ENCODE peak calls at places on chromosomes 13 and 19, in seven cellular contexts. G, U, P, H, D, K and O are unnamed samples.

GRCh38 chr13:33128134-33128533 is 111.9 kb downstream of the KL start:
- DNase-seq in G (no peak), U (no peak), P (no peak), H (no peak), D (no peak), K (no peak), O (no peak)

GRCh38 chr13:50893211-50893852 is 16.3 kb upstream of the RNASEH2B start:
- DNase-seq in G (peak), U (no peak), P (no peak), H (no peak), D (no peak), K (no peak), O (peak)

GRCh38 chr13:98039261-98039660 is 85.8 kb downstream of the IPO5 start:
- DNase-seq in G (no peak), U (no peak), P (no peak), H (no peak), D (no peak), K (no peak), O (no peak)

GRCh38 chr19:5519076-5519475 is 48.7 kb downstream of the TINCR start:
- DNase-seq in G (no peak), U (no peak), P (no peak), H (no peak), D (no peak), K (no peak), O (no peak)

GRCh38 chr19:55616395-55616875 is 7.9 kb downstream of the ZNF784 start:
- DNase-seq in G (no peak), U (no peak), P (no peak), H (no peak), D (no peak), K (no peak), O (no peak)

GRCh38 chr19:44731622-44732021 is 16.9 kb upstream of the BCL3 start:
- DNase-seq in G (no peak), U (no peak), P (no peak), H (no peak), D (no peak), K (no peak), O (no peak)

GRCh38 chr13:35987572-35988513 is 143.3 kb downstream of the DCLK1 start:
- DNase-seq in G (no peak), U (no peak), P (no peak), H (peak), D (no peak), K (no peak), O (no peak)

GRCh38 chr19:11238041-11238440 is 1.4 kb upstream of the ANGPTL8 start:
- DNase-seq in G (no peak), U (no peak), P (no peak), H (no peak), D (no peak), K (no peak), O (no peak)

GRCh38 chr13:45142440-45143345 is 22.4 kb downstream of the GTF2F2 start:
- DNase-seq in G (peak), U (peak), P (peak), H (no peak), D (no peak), K (no peak), O (no peak)

GRCh38 chr13:57636811-57637210 is 5.3 kb downstream of the PCDH17 start:
- DNase-seq in G (no peak), U (no peak), P (no peak), H (no peak), D (no peak), K (no peak), O (no peak)

GRCh38 chr13:79779061-79779460 is 298.1 kb downstream of the NDFIP2 start:
- DNase-seq in G (no peak), U (no peak), P (no peak), H (no peak), D (no peak), K (no peak), O (no peak)

GRCh38 chr19:19946226-19946625 is 45.5 kb downstream of the ZNF93 start:
- DNase-seq in G (no peak), U (no peak), P (no peak), H (no peak), D (no peak), K (no peak), O (no peak)

GRCh38 chr19:55491546-55492360 is 3.5 kb downstream of the SSC5D start:
- DNase-seq in G (no peak), U (no peak), P (no peak), H (no peak), D (no peak), K (no peak), O (no peak)

GRCh38 chr19:29260477-29261317 is 47.7 kb upstream of the UQCRFS1 start:
- DNase-seq in G (peak), U (no peak), P (no peak), H (no peak), D (no peak), K (peak), O (no peak)

GRCh38 chr13:72109863-72110262 is 242.9 kb upstream of the DACH1 start:
- DNase-seq in G (no peak), U (no peak), P (no peak), H (no peak), D (peak), K (no peak), O (no peak)

GRCh38 chr19:13983213-13983889 is 22.8 kb downstream of the RFX1 start:
- DNase-seq in G (no peak), U (no peak), P (no peak), H (peak), D (no peak), K (no peak), O (no peak)

GRCh38 chr19:39498262-39499081 is at the start of gene DLL3:
- DNase-seq in G (peak), U (no peak), P (no peak), H (peak), D (peak), K (no peak), O (no peak)

GRCh38 chr13:113065406-113066141 is 40.0 kb upstream of the F7 start:
- DNase-seq in G (peak), U (no peak), P (no peak), H (no peak), D (no peak), K (no peak), O (no peak)

GRCh38 chr19:50580970-50581636 is 12.9 kb upstream of the LRRC4B start:
- DNase-seq in G (no peak), U (no peak), P (no peak), H (no peak), D (no peak), K (no peak), O (no peak)

GRCh38 chr19:52570005-52570861 is at the start of gene ZNF701:
- DNase-seq in G (peak), U (peak), P (peak), H (peak), D (peak), K (peak), O (peak)

GRCh38 chr13:51584731-51585191 is 499 bp downstream of the WDFY2 start:
- DNase-seq in G (peak), U (peak), P (no peak), H (peak), D (peak), K (peak), O (no peak)